ENCODE peak calls at places on chromosomes 4 and X, in seven cellular contexts. H is endothelial cell of umbilical vein, D is RPMI8226, R is pancreas, S is iPS DF 19.7, X is AML-193, F is SK-N-MC. P is an unnamed sample.

GRCh38 chr4:187786190-187786589 is 209.4 kb upstream of the ZFP42 start:
- DNase-seq in H (no peak), D (no peak), R (no peak), S (no peak), X (no peak), F (no peak), P (no peak)

GRCh38 chr4:43316813-43317212 is 424.3 kb downstream of the GRXCR1 start:
- DNase-seq in H (no peak), D (no peak), R (no peak), S (no peak), X (no peak), F (no peak), P (no peak)

GRCh38 chr4:3025881-3026280 is 48.5 kb downstream of the HTT-AS start:
- DNase-seq in H (no peak), D (no peak), R (no peak), S (no peak), X (no peak), F (no peak), P (no peak)

GRCh38 chr4:150145090-150145949 is 67.1 kb downstream of the DCLK2 start:
- DNase-seq in H (no peak), D (no peak), R (no peak), S (no peak), X (no peak), F (no peak), P (no peak)

GRCh38 chrX:132612990-132613564 is 124.2 kb upstream of the MBNL3 start:
- DNase-seq in H (peak), D (peak), R (peak), S (no peak), X (no peak), F (no peak), P (peak)

GRCh38 chr4:83248486-83248885 is 36.1 kb downstream of the COQ2 start:
- DNase-seq in H (no peak), D (no peak), R (no peak), S (no peak), X (no peak), F (no peak), P (no peak)

GRCh38 chrX:53088136-53088974 is 5.6 kb upstream of the KANTR start:
- DNase-seq in H (peak), D (no peak), R (peak), S (no peak), X (no peak), F (no peak), P (peak)

GRCh38 chrX:12974217-12974796 is 603 bp upstream of the TMSB4X start:
- DNase-seq in H (peak), D (peak), R (peak), S (no peak), X (peak), F (no peak), P (peak)

GRCh38 chrX:47170861-47171692 is 22.6 kb upstream of the UBA1 start:
- DNase-seq in H (no peak), D (no peak), R (no peak), S (no peak), X (no peak), F (no peak), P (no peak)

GRCh38 chr4:20430555-20430954 is 178.8 kb downstream of the SLIT2 start:
- DNase-seq in H (no peak), D (no peak), R (no peak), S (no peak), X (no peak), F (no peak), P (peak)

GRCh38 chr4:8836664-8837171 is 34.9 kb downstream of the HMX1 start:
- DNase-seq in H (no peak), D (no peak), R (no peak), S (no peak), X (no peak), F (no peak), P (no peak)

GRCh38 chr4:185396724-185397402 is at the start of gene ANKRD37:
- DNase-seq in H (peak), D (peak), R (peak), S (peak), X (no peak), F (no peak), P (peak)

P was measured in AG08395.